ENCODE peak calls at places on chromosomes 2 and 18, in five cellular contexts. N, Y, W, Z and C are unnamed samples. For H3K4me1, the result is how much of the 10 kb centered on the place peaks cover.

GRCh38 chr2:8676191-8676914 is 5.5 kb upstream of the ID2 start:
- DNase-seq in N (peak), Y (peak), W (peak), Z (peak), C (peak)

GRCh38 chr2:25677877-25678276 is 4.5 kb upstream of the DTNB start:
- DNase-seq in N (no peak), Y (no peak), W (no peak), Z (no peak), C (no peak)

GRCh38 chr2:42764096-42764495 is at the start of gene OXER1:
- DNase-seq in N (no peak), Y (no peak), W (no peak), Z (no peak), C (no peak)

GRCh38 chr2:207083361-207084080 is 82.2 kb downstream of the KLF7 start:
- DNase-seq in N (no peak), Y (no peak), W (no peak), Z (no peak), C (no peak)

GRCh38 chr2:68693947-68694346 is 40.7 kb upstream of the ARHGAP25 start:
- DNase-seq in N (no peak), Y (no peak), W (no peak), Z (no peak), C (no peak)

GRCh38 chr18:51647346-51647745 is 449.9 kb upstream of the MEX3C start:
- DNase-seq in N (no peak), Y (no peak), W (no peak), Z (no peak), C (no peak)

GRCh38 chr2:119820275-119820674 is 60.6 kb downstream of the PTPN4 start:
- DNase-seq in N (no peak), Y (no peak), W (no peak), Z (peak), C (no peak)

GRCh38 chr2:228722311-228722710 is 540.8 kb upstream of the SPHKAP start:
- DNase-seq in N (no peak), Y (no peak), W (no peak), Z (no peak), C (no peak)

GRCh38 chr2:201403904-201404303 is 46.8 kb upstream of the FLACC1 start:
- DNase-seq in N (no peak), Y (no peak), W (no peak), Z (no peak), C (peak)

GRCh38 chr2:109348190-109348589 is 219.2 kb downstream of the SH3RF3 start:
- DNase-seq in N (no peak), Y (no peak), W (no peak), Z (no peak), C (no peak)

GRCh38 chr2:109348645-109349554 is 219.9 kb downstream of the SH3RF3 start:
- DNase-seq in N (no peak), Y (no peak), W (no peak), Z (no peak), C (no peak)

GRCh38 chr2:109346601-109347228 is 217.7 kb downstream of the SH3RF3 start:
- DNase-seq in N (no peak), Y (no peak), W (no peak), Z (no peak), C (no peak)

GRCh38 chr2:109345653-109346165 is 216.7 kb downstream of the SH3RF3 start:
- DNase-seq in N (no peak), Y (peak), W (no peak), Z (no peak), C (peak)

GRCh38 chr2:109347626-109348025 is 218.6 kb downstream of the SH3RF3 start:
- DNase-seq in N (no peak), Y (peak), W (no peak), Z (no peak), C (no peak)
- H3K4me1 ChIP-seq in N (under half), Y (under half), W (under half), Z (under half), C (under half)

GRCh38 chr18:21489919-21490495 is 110.5 kb downstream of the ESCO1 start:
- DNase-seq in N (no peak), Y (no peak), W (no peak), Z (no peak), C (no peak)

GRCh38 chr18:21496277-21496835 is 104.1 kb downstream of the ESCO1 start:
- DNase-seq in N (no peak), Y (no peak), W (no peak), Z (no peak), C (no peak)

GRCh38 chr18:21489119-21489750 is 111.3 kb downstream of the ESCO1 start:
- DNase-seq in N (peak), Y (no peak), W (no peak), Z (peak), C (peak)

GRCh38 chr18:21486905-21487437 is 113.5 kb downstream of the ESCO1 start:
- DNase-seq in N (no peak), Y (no peak), W (no peak), Z (no peak), C (no peak)

DNA sequence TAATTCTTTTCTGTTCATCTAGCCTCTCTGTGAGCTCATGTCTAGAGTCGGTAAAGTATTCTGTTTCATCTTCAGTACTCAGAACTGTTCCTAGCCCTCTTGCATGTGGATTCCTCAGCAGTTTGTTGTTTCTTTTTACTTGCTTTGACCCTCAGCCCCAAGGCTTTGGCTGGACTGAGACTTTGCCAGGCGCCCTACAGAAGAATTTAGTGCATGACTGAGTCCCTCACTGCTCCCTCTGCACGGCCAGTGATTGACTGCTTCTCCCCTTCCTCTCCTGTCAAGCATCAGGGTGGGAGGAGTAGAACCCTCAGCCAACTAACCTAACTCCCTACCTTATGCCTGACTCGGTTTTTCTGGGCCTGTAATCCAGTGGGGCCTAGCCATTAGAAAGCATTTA is 109.8 kb downstream of the ESCO1 start:
- DNase-seq in N (no peak), Y (no peak), W (no peak), Z (no peak), C (no peak)
- H3K4me3 ChIP-seq in N (no peak), Y (no peak), W (no peak), Z (no peak), C (no peak)

GRCh38 chr18:58230438-58231179 is 186.6 kb downstream of the NEDD4L start:
- DNase-seq in N (no peak), Y (no peak), W (no peak), Z (peak), C (peak)
- H3K4me1 ChIP-seq in N (under half), Y (under half), W (under half), Z (under half), C (under half)

GRCh38 chr2:636151-636621 is 41.0 kb downstream of the TMEM18 start:
- DNase-seq in N (no peak), Y (no peak), W (no peak), Z (no peak), C (no peak)
- H3K4me3 ChIP-seq in N (no peak), Y (peak), W (peak), Z (no peak), C (no peak)

GRCh38 chr2:75602724-75603342 is 42.1 kb upstream of the EVA1A start:
- DNase-seq in N (no peak), Y (peak), W (no peak), Z (peak), C (no peak)

GRCh38 chr2:75598572-75599155 is 37.9 kb upstream of the EVA1A start:
- DNase-seq in N (no peak), Y (no peak), W (no peak), Z (no peak), C (no peak)

GRCh38 chr2:75597949-75598348 is 37.2 kb upstream of the EVA1A start:
- DNase-seq in N (no peak), Y (no peak), W (no peak), Z (no peak), C (no peak)

GRCh38 chr2:75603477-75603876 is 42.7 kb upstream of the EVA1A start:
- DNase-seq in N (no peak), Y (no peak), W (no peak), Z (no peak), C (no peak)

GRCh38 chr2:75600418-75601088 is 39.8 kb upstream of the EVA1A start:
- DNase-seq in N (no peak), Y (no peak), W (no peak), Z (peak), C (no peak)
- H3K4me1 ChIP-seq in N (under half), Y (under half), W (under half), Z (under half), C (under half)

GRCh38 chr18:79283341-79283879 is 112.3 kb upstream of the NFATC1 start:
- DNase-seq in N (no peak), Y (no peak), W (no peak), Z (no peak), C (no peak)
- H3K4me3 ChIP-seq in N (no peak), Y (no peak), W (no peak), Z (no peak), C (no peak)

DNA sequence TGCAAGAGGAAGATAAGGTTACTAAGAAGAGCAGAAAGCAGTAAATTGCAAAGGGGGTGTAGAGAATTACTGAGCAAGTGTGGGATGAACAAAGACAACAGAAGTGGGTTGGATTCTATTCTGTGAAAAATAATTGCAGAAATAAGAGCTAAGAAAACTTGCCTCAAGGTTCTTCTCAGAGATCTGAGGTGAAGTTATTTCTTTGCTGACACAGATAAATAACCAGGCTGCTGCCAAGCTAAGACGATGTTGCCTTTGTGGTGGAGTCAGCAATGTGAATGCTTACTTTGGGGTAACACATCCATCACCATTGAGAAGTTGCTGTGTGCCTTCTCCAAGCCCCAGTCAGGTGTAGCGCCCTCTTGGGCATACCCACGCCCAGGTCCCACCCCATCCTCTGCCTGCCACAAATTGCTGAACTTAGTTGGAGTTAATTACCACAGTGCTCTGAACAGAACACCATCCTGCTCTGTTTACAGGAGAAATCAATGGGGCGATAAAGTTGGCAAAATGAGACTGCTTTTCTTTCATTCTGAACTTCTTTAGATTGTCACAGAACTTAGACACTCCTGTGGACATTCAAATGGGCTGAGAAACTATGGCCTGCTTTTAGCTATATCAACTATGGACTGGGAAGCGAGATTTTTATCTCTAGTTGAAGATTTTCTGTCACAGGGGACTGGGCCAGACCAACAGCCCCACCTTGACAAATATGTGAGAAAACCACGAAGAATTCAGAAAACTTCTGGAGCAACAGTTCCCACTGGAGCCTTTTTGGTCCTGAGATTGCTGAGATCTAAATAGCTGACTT is 283.6 kb downstream of the TMX3 start:
- DNase-seq in N (no peak), Y (no peak), W (no peak), Z (no peak), C (no peak)
- H3K4me1 ChIP-seq in N (under half), Y (under half), W (under half), Z (under half), C (under half)

GRCh38 chr2:392181-392920 is 104.5 kb upstream of the ALKAL2 start:
- DNase-seq in N (no peak), Y (no peak), W (no peak), Z (no peak), C (no peak)

GRCh38 chr2:387980-388421 is 100.1 kb upstream of the ALKAL2 start:
- DNase-seq in N (no peak), Y (no peak), W (no peak), Z (no peak), C (no peak)

GRCh38 chr2:391658-392170 is 103.8 kb upstream of the ALKAL2 start:
- DNase-seq in N (no peak), Y (no peak), W (no peak), Z (no peak), C (no peak)

GRCh38 chr2:392921-393270 is 105.0 kb upstream of the ALKAL2 start:
- DNase-seq in N (no peak), Y (no peak), W (no peak), Z (no peak), C (no peak)

DNA sequence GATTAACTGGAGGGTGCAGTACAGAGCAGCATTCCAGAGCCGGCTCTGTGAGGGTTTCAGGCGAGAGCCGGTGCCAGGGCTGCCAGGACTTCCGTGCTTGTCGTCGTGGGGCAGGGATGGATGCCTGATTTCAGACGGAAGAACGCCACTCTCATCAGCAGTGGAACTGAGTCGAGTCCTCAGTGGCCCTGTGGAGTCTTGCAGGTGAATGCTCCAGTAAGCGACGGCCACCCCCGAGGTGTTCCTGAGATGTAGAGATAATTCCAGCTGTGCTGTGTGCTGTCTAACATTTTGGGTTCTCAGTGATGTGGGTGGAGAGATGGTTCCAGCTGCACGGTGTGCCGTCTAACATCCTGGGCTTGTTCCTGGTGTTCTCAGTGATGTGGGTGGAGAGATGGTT is 103.1 kb upstream of the ALKAL2 start:
- DNase-seq in N (no peak), Y (no peak), W (no peak), Z (no peak), C (no peak)
- H3K4me3 ChIP-seq in N (no peak), Y (no peak), W (no peak), Z (no peak), C (no peak)

DNA sequence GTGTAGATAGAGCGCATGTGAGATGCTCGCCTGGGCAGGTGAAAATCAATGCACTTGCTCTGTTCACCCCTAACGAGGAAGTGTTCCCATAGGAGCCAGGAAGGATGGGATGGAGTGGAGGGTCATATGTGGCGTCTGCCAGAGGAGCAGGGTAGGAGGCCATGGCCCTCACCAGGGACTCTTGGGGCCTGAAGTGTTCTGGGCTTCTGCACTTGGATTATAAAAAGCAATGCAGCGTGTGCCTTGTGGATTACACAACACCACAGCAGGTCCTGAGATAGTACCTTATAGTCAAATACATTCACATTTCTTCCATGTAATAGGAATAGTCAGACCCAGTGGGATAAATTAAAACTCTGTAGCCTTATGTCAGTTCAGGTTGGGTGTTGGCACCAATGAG is 100.1 kb downstream of the CABLES1 start:
- DNase-seq in N (no peak), Y (no peak), W (no peak), Z (no peak), C (no peak)
- H3K4me1 ChIP-seq in N (under half), Y (under half), W (under half), Z (under half), C (under half)

GRCh38 chr18:79529296-79529695 is 133.6 kb downstream of the NFATC1 start:
- DNase-seq in N (peak), Y (peak), W (no peak), Z (no peak), C (no peak)
- H3K4me3 ChIP-seq in N (no peak), Y (no peak), W (no peak), Z (no peak), C (no peak)